ENCODE peak calls at places on chromosomes 4 and X, in nine cellular contexts. O is H9; A is HFF-Myc; L is tibial artery; C is WTC11; F is fibroblast of the aortic adventitia; D is GM10248; V is ovary; U is CD4-positive, alpha-beta T cell. N is an unnamed sample.

GRCh38 chr4:124459922-124460301 is 252.6 kb downstream of the ANKRD50 start:
- DNase-seq in O (peak; percentile 34), A (peak; percentile 17), L (no peak), C (no peak), F (no peak), D (no peak), V (no peak), U (no peak), N (no peak)

GRCh38 chr4:114132830-114133229 is 153.4 kb upstream of the ARSJ start:
- DNase-seq in O (no peak), A (peak; percentile 9), L (no peak), C (no peak), F (no peak), D (no peak), V (no peak), U (no peak), N (no peak)

GRCh38 chr4:136009258-136009832 is 1522.9 kb downstream of the PCDH18 start:
- DNase-seq in O (no peak), A (no peak), L (no peak), C (no peak), F (no peak), D (no peak), V (no peak), U (no peak), N (no peak)

GRCh38 chr4:114694770-114695169 is 96.2 kb downstream of the UGT8 start:
- DNase-seq in O (no peak), A (peak; percentile 3), L (no peak), C (no peak), F (peak; percentile 49), D (peak; percentile 11), V (no peak), U (no peak), N (peak; percentile 7)

GRCh38 chr4:137927972-137928371 is 314.2 kb downstream of the SLC7A11 start:
- DNase-seq in O (no peak), A (no peak), L (no peak), C (no peak), F (no peak), D (no peak), V (no peak), U (no peak), N (no peak)

GRCh38 chr4:6781113-6781512 is 1.4 kb upstream of the KIAA0232 start:
- DNase-seq in O (no peak), A (no peak), L (peak; percentile 64), C (no peak), F (no peak), D (no peak), V (peak; percentile 53), U (no peak), N (no peak)

GRCh38 chr4:8615366-8615765 is 22.8 kb downstream of the CPZ start:
- DNase-seq in O (no peak), A (no peak), L (no peak), C (no peak), F (no peak), D (no peak), V (peak; percentile 28), U (no peak), N (no peak)

GRCh38 chrX:9604111-9604907 is 139.5 kb downstream of the TBL1X start:
- DNase-seq in O (no peak), A (no peak), L (peak; percentile 54), C (no peak), F (peak; percentile 74), D (no peak), V (peak; percentile 75), U (no peak), N (no peak)

GRCh38 chr4:10075158-10075863 is 41.3 kb downstream of the WDR1 start:
- DNase-seq in O (no peak), A (no peak), L (peak; percentile 18), C (peak; percentile 4), F (no peak), D (no peak), V (no peak), U (no peak), N (no peak)

GRCh38 chrX:9312922-9313867 is 151.7 kb upstream of the TBL1X start:
- DNase-seq in O (peak; percentile 46), A (no peak), L (peak; percentile 22), C (peak; percentile 61), F (no peak), D (peak; percentile 23), V (peak; percentile 50), U (peak; percentile 54), N (peak; percentile 20)

GRCh38 chr4:13159041-13159620 is 325.0 kb downstream of the RAB28 start:
- DNase-seq in O (no peak), A (no peak), L (no peak), C (no peak), F (no peak), D (no peak), V (no peak), U (no peak), N (no peak)

GRCh38 chr4:155032521-155033229 is 175.8 kb upstream of the NPY2R start:
- DNase-seq in O (no peak), A (no peak), L (no peak), C (no peak), F (no peak), D (no peak), V (no peak), U (no peak), N (peak; percentile 55)

GRCh38 chr4:155039162-155039561 is 169.3 kb upstream of the NPY2R start:
- DNase-seq in O (no peak), A (no peak), L (no peak), C (no peak), F (no peak), D (no peak), V (no peak), U (no peak), N (no peak)

GRCh38 chr4:155038459-155038858 is 170.0 kb upstream of the NPY2R start:
- DNase-seq in O (no peak), A (no peak), L (no peak), C (no peak), F (no peak), D (no peak), V (no peak), U (no peak), N (no peak)

GRCh38 chr4:155037031-155037430 is 171.4 kb upstream of the NPY2R start:
- DNase-seq in O (no peak), A (no peak), L (no peak), C (no peak), F (no peak), D (no peak), V (no peak), U (no peak), N (no peak)

GRCh38 chr4:155033604-155034003 is 174.8 kb upstream of the NPY2R start:
- DNase-seq in O (no peak), A (no peak), L (no peak), C (no peak), F (no peak), D (no peak), V (no peak), U (no peak), N (no peak)
- TF ChIP-seq CTCF in O (no peak), A (no peak), L (no peak), C (no peak), F (no peak), D (no peak), V (no peak), U (no peak), N (no peak)

DNA sequence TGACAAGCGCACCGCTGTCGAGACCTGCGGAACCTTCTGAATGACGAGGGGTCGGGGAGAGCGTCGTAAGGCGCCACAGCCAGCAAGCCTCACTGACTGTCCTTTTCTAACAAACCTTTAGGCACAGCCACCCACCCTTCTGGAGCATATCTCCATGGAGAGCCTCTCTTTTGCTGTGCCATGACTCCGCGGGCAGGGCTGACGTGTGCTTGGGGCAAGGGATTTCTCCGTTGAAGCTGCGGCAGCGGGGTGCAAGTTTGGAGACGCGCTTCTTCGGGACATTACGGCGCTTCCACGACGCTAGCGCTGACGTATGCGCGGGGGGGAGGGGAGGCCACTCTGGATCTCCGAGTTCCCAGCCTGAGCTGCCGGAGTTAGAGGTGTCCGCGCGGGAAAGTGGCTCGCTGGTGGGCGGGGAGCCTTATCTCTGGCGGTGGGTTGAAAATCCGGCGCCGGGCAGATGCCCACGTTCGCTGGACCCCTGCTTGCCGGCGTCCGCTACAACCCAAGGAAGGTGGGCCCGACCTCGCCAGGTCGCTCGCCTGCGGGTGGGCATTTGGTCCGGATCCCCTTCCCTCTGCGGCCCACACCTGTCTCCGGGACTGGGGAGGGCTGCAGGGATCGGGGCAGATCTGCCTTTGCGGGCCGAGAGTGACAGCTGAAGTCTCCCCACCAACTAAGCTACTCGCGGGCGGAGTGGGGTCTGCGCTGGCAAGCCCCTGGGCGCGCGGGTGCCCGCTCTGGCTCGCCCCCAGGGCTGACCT is 540 bp upstream of the SLC10A7 start:
- DNase-seq in O (peak; percentile 77), A (peak; percentile 55), L (peak; percentile 87), C (peak; percentile 76), F (peak; percentile 79), D (peak; percentile 90), V (peak; percentile 95), U (peak; percentile 77), N (peak; percentile 85)
- TF ChIP-seq CTCF in O (no peak), A (no peak), L (no peak), C (no peak), F (no peak), D (no peak), V (no peak), U (no peak), N (no peak)

GRCh38 chrX:15686818-15687685 is 22.4 kb upstream of the CLTRN start:
- DNase-seq in O (peak; percentile 59), A (peak; percentile 25), L (peak; percentile 40), C (peak; percentile 30), F (peak; percentile 70), D (peak; percentile 44), V (no peak), U (peak; percentile 38), N (no peak)
- TF ChIP-seq CTCF in O (peak; percentile 92), A (peak; percentile 61), L (peak; percentile 45), C (peak; percentile 46), F (peak; percentile 88), D (peak; percentile 57), V (peak; percentile 53), U (peak; percentile 61), N (peak; percentile 79)

GRCh38 chr4:25172964-25173917 is 13.0 kb upstream of the SEPSECS start:
- DNase-seq in O (no peak), A (peak; percentile 96), L (peak; percentile 56), C (no peak), F (peak; percentile 99), D (peak; percentile 24), V (no peak), U (no peak), N (no peak)
- TF ChIP-seq CTCF in O (no peak), A (peak; percentile 7), L (no peak), C (no peak), F (peak; percentile 30), D (no peak), V (no peak), U (no peak), N (peak; percentile 5)

N was measured in GM06990.